ENCODE peak calls at places on chromosomes 2 and 18, in seven cellular contexts. One of them, this sample, is unnamed.

GRCh38 chr2:25000503-25001328 is 29.0 kb upstream of the DNAJC27 start:
- DNase-seq in RKO: peak; percentile 17
- DNase-seq in cardiac fibroblast: peak; percentile 30
- DNase-seq in left ventricle myocardium superior: no peak
- DNase-seq in activated CD8-positive, alpha-beta memory T cell treated with anti-CD3 and anti-CD28 coated beads for 48 hours: no peak
- DNase-seq in fibroblast of gingiva: no peak
- DNase-seq in T-helper 22 cell: no peak
- DNase-seq in this sample: no peak

GRCh38 chr2:121805767-121806145 is 50.3 kb downstream of the TSN start:
- DNase-seq in cardiac fibroblast: no peak
- DNase-seq in activated CD8-positive, alpha-beta memory T cell treated with anti-CD3 and anti-CD28 coated beads for 48 hours: no peak
- DNase-seq in T-helper 22 cell: no peak
- DNase-seq in left ventricle myocardium superior: no peak
- DNase-seq in RKO: no peak
- DNase-seq in fibroblast of gingiva: no peak
- DNase-seq in this sample: no peak

GRCh38 chr18:23355206-23355605 is 97.9 kb upstream of the RIOK3 start:
- DNase-seq in left ventricle myocardium superior: no peak
- DNase-seq in T-helper 22 cell: no peak
- DNase-seq in cardiac fibroblast: no peak
- DNase-seq in activated CD8-positive, alpha-beta memory T cell treated with anti-CD3 and anti-CD28 coated beads for 48 hours: no peak
- DNase-seq in fibroblast of gingiva: no peak
- DNase-seq in RKO: no peak
- DNase-seq in this sample: peak; percentile 50

GRCh38 chr2:101125374-101125773 is 25.8 kb downstream of the TBC1D8 start:
- DNase-seq in cardiac fibroblast: peak; percentile 60
- DNase-seq in left ventricle myocardium superior: no peak
- DNase-seq in activated CD8-positive, alpha-beta memory T cell treated with anti-CD3 and anti-CD28 coated beads for 48 hours: no peak
- DNase-seq in fibroblast of gingiva: no peak
- DNase-seq in T-helper 22 cell: no peak
- DNase-seq in RKO: no peak
- DNase-seq in this sample: no peak

GRCh38 chr2:126504953-126505352 is 151.0 kb upstream of the GYPC start:
- DNase-seq in left ventricle myocardium superior: no peak
- DNase-seq in fibroblast of gingiva: no peak
- DNase-seq in activated CD8-positive, alpha-beta memory T cell treated with anti-CD3 and anti-CD28 coated beads for 48 hours: no peak
- DNase-seq in T-helper 22 cell: no peak
- DNase-seq in cardiac fibroblast: no peak
- DNase-seq in RKO: no peak
- DNase-seq in this sample: no peak

GRCh38 chr18:24366328-24366727 is 31.3 kb downstream of the OSBPL1A start:
- DNase-seq in left ventricle myocardium superior: no peak
- DNase-seq in cardiac fibroblast: no peak
- DNase-seq in fibroblast of gingiva: no peak
- DNase-seq in RKO: no peak
- DNase-seq in activated CD8-positive, alpha-beta memory T cell treated with anti-CD3 and anti-CD28 coated beads for 48 hours: no peak
- DNase-seq in T-helper 22 cell: no peak
- DNase-seq in this sample: no peak

GRCh38 chr18:811192-812122 is 585 bp downstream of the YES1 start:
- DNase-seq in left ventricle myocardium superior: no peak
- DNase-seq in T-helper 22 cell: no peak
- DNase-seq in RKO: peak; percentile 43
- DNase-seq in cardiac fibroblast: peak; percentile 38
- DNase-seq in fibroblast of gingiva: peak; percentile 31
- DNase-seq in activated CD8-positive, alpha-beta memory T cell treated with anti-CD3 and anti-CD28 coated beads for 48 hours: no peak
- DNase-seq in this sample: peak; percentile 10

GRCh38 chr2:135985826-135986393 is 484 bp upstream of the DARS1 start:
- DNase-seq in activated CD8-positive, alpha-beta memory T cell treated with anti-CD3 and anti-CD28 coated beads for 48 hours: peak; percentile 84
- DNase-seq in T-helper 22 cell: no peak
- DNase-seq in cardiac fibroblast: no peak
- DNase-seq in left ventricle myocardium superior: no peak
- DNase-seq in fibroblast of gingiva: no peak
- DNase-seq in RKO: peak; percentile 92
- DNase-seq in this sample: no peak

GRCh38 chr2:176463527-176463926 is 194.3 kb downstream of the MTX2 start:
- DNase-seq in fibroblast of gingiva: no peak
- DNase-seq in RKO: no peak
- DNase-seq in activated CD8-positive, alpha-beta memory T cell treated with anti-CD3 and anti-CD28 coated beads for 48 hours: no peak
- DNase-seq in T-helper 22 cell: no peak
- DNase-seq in left ventricle myocardium superior: no peak
- DNase-seq in cardiac fibroblast: no peak
- DNase-seq in this sample: no peak

GRCh38 chr18:67433971-67434370 is 82.5 kb downstream of the DSEL start:
- DNase-seq in fibroblast of gingiva: no peak
- DNase-seq in T-helper 22 cell: no peak
- DNase-seq in RKO: no peak
- DNase-seq in activated CD8-positive, alpha-beta memory T cell treated with anti-CD3 and anti-CD28 coated beads for 48 hours: no peak
- DNase-seq in left ventricle myocardium superior: no peak
- DNase-seq in cardiac fibroblast: no peak
- DNase-seq in this sample: no peak

GRCh38 chr2:61157371-61158003 is 4.5 kb upstream of the C2orf74 start:
- DNase-seq in RKO: no peak
- DNase-seq in cardiac fibroblast: no peak
- DNase-seq in activated CD8-positive, alpha-beta memory T cell treated with anti-CD3 and anti-CD28 coated beads for 48 hours: no peak
- DNase-seq in left ventricle myocardium superior: no peak
- DNase-seq in fibroblast of gingiva: no peak
- DNase-seq in T-helper 22 cell: no peak
- DNase-seq in this sample: no peak

GRCh38 chr2:102736174-102736606 is 25.6 kb upstream of the TMEM182 start:
- DNase-seq in cardiac fibroblast: peak; percentile 24
- DNase-seq in left ventricle myocardium superior: no peak
- DNase-seq in fibroblast of gingiva: peak; percentile 14
- DNase-seq in T-helper 22 cell: no peak
- DNase-seq in activated CD8-positive, alpha-beta memory T cell treated with anti-CD3 and anti-CD28 coated beads for 48 hours: peak; percentile 12
- DNase-seq in RKO: peak; percentile 57
- DNase-seq in this sample: no peak

GRCh38 chr18:12361770-12362378 is 15.2 kb downstream of the AFG3L2 start:
- DNase-seq in cardiac fibroblast: no peak
- DNase-seq in activated CD8-positive, alpha-beta memory T cell treated with anti-CD3 and anti-CD28 coated beads for 48 hours: no peak
- DNase-seq in fibroblast of gingiva: no peak
- DNase-seq in T-helper 22 cell: no peak
- DNase-seq in RKO: no peak
- DNase-seq in left ventricle myocardium superior: peak; percentile 86
- DNase-seq in this sample: no peak

GRCh38 chr18:24672165-24672950 is 211.9 kb downstream of the HRH4 start:
- DNase-seq in left ventricle myocardium superior: no peak
- DNase-seq in RKO: no peak
- DNase-seq in fibroblast of gingiva: no peak
- DNase-seq in activated CD8-positive, alpha-beta memory T cell treated with anti-CD3 and anti-CD28 coated beads for 48 hours: no peak
- DNase-seq in T-helper 22 cell: no peak
- DNase-seq in cardiac fibroblast: no peak
- DNase-seq in this sample: peak; percentile 17

GRCh38 chr18:74731097-74731496 is 133.4 kb downstream of the ZNF407 start:
- DNase-seq in left ventricle myocardium superior: no peak
- DNase-seq in cardiac fibroblast: peak; percentile 71
- DNase-seq in activated CD8-positive, alpha-beta memory T cell treated with anti-CD3 and anti-CD28 coated beads for 48 hours: no peak
- DNase-seq in T-helper 22 cell: no peak
- DNase-seq in RKO: peak; percentile 10
- DNase-seq in fibroblast of gingiva: peak; percentile 28
- DNase-seq in this sample: no peak

This sample was measured in midbrain.